ENCODE peak calls at places on chromosomes 5 and 9, in ten cellular contexts. B, M, P, J, C, Z, X, H, K and F are unnamed samples.

GRCh38 chr9:99103054-99103453 is 1.9 kb upstream of the TGFBR1 start:
- DNase-seq in B (no peak), M (no peak), P (no peak), J (no peak), C (no peak), Z (no peak), X (no peak), H (no peak), K (no peak), F (no peak)

GRCh38 chr9:1514241-1514640 is 464.1 kb downstream of the DMRT2 start:
- DNase-seq in B (no peak), M (no peak), P (no peak), J (no peak), C (no peak), Z (no peak), X (no peak), H (no peak), K (no peak), F (no peak)

GRCh38 chr9:353077-353476 is 138.4 kb downstream of the DOCK8 start:
- DNase-seq in B (no peak), M (no peak), P (no peak), J (no peak), C (no peak), Z (no peak), X (no peak), H (no peak), K (no peak), F (no peak)

GRCh38 chr9:19440823-19441580 is 32.2 kb downstream of the ACER2 start:
- DNase-seq in B (no peak), M (no peak), P (no peak), J (no peak), C (no peak), Z (no peak), X (peak), H (no peak), K (no peak), F (no peak)

GRCh38 chr5:147835386-147835798 is 3.9 kb upstream of the SPINK1 start:
- DNase-seq in B (no peak), M (no peak), P (no peak), J (no peak), C (no peak), Z (peak), X (no peak), H (no peak), K (no peak), F (peak)

GRCh38 chr5:144585716-144586115 is 415.0 kb downstream of the KCTD16 start:
- DNase-seq in B (no peak), M (no peak), P (no peak), J (no peak), C (no peak), Z (peak), X (no peak), H (no peak), K (no peak), F (no peak)

GRCh38 chr5:106269252-106269843 is 1401.4 kb downstream of the EFNA5 start:
- DNase-seq in B (no peak), M (no peak), P (no peak), J (peak), C (no peak), Z (no peak), X (peak), H (no peak), K (no peak), F (no peak)

GRCh38 chr5:149940077-149940574 is 4.5 kb downstream of the PDE6A start:
- DNase-seq in B (no peak), M (no peak), P (no peak), J (no peak), C (no peak), Z (no peak), X (no peak), H (no peak), K (no peak), F (no peak)

GRCh38 chr9:98605116-98605515 is 103.6 kb downstream of the GABBR2 start:
- DNase-seq in B (no peak), M (no peak), P (no peak), J (no peak), C (no peak), Z (no peak), X (no peak), H (no peak), K (no peak), F (no peak)

GRCh38 chr9:68560131-68560844 is 19.6 kb upstream of the TMEM252 start:
- DNase-seq in B (no peak), M (peak), P (peak), J (no peak), C (peak), Z (no peak), X (peak), H (peak), K (peak), F (no peak)

GRCh38 chr5:51990241-51990640 is 607.0 kb downstream of the ISL1 start:
- DNase-seq in B (no peak), M (no peak), P (no peak), J (no peak), C (no peak), Z (no peak), X (no peak), H (no peak), K (no peak), F (no peak)

GRCh38 chr5:171308453-171309275 is at the start of gene TLX3:
- DNase-seq in B (no peak), M (no peak), P (no peak), J (peak), C (no peak), Z (no peak), X (no peak), H (peak), K (no peak), F (peak)